ENCODE peak calls at places on chromosome 11, in seven cellular contexts. Z is tibial nerve, Q is cardiac fibroblast, A is lung, D is AG04450, X is H1, R is A549. G is an unnamed sample.

GRCh38 chr11:19347911-19348310 is 107.2 kb upstream of the E2F8 start:
- DNase-seq in Z (no peak), Q (peak; percentile 46), A (no peak), D (no peak), X (no peak), R (no peak), G (no peak)

GRCh38 chr11:35688023-35688422 is 25.4 kb downstream of the TRIM44 start:
- DNase-seq in Z (no peak), Q (peak; percentile 81), A (no peak), D (no peak), X (no peak), R (no peak), G (no peak)

GRCh38 chr11:44150395-44150794 is 54.9 kb downstream of the EXT2 start:
- DNase-seq in Z (no peak), Q (no peak), A (no peak), D (no peak), X (no peak), R (no peak), G (no peak)

GRCh38 chr11:65790104-65790901 is 3.4 kb downstream of the OVOL1 start:
- DNase-seq in Z (no peak), Q (no peak), A (no peak), D (no peak), X (no peak), R (no peak), G (no peak)

GRCh38 chr11:118633979-118634378 is 26.6 kb downstream of the PHLDB1 start:
- DNase-seq in Z (no peak), Q (peak; percentile 49), A (no peak), D (no peak), X (no peak), R (no peak), G (no peak)

GRCh38 chr11:85123752-85124231 is 503.4 kb downstream of the DLG2 start:
- DNase-seq in Z (no peak), Q (no peak), A (no peak), D (no peak), X (no peak), R (no peak), G (no peak)

GRCh38 chr11:65572356-65573043 is at the start of gene FAM89B:
- DNase-seq in Z (peak; percentile 94), Q (peak; percentile 83), A (peak; percentile 94), D (peak; percentile 44), X (no peak), R (peak; percentile 81), G (peak; percentile 80)

GRCh38 chr11:45779602-45780001 is 25.3 kb upstream of the SLC35C1 start:
- DNase-seq in Z (no peak), Q (no peak), A (no peak), D (no peak), X (no peak), R (no peak), G (no peak)

GRCh38 chr11:102177974-102178631 is 67.9 kb downstream of the YAP1 start:
- DNase-seq in Z (no peak), Q (peak; percentile 95), A (no peak), D (peak; percentile 54), X (no peak), R (peak; percentile 85), G (no peak)

GRCh38 chr11:35487532-35488078 is 37.8 kb downstream of the PAMR1 start:
- DNase-seq in Z (peak; percentile 70), Q (peak; percentile 80), A (no peak), D (no peak), X (peak; percentile 39), R (no peak), G (peak; percentile 68)

GRCh38 chr11:107929611-107930200 is 1.5 kb downstream of the RAB39A start:
- DNase-seq in Z (no peak), Q (no peak), A (no peak), D (no peak), X (no peak), R (no peak), G (no peak)

GRCh38 chr11:69461272-69461962 is 20.0 kb upstream of the LINC01488 start:
- DNase-seq in Z (no peak), Q (no peak), A (no peak), D (no peak), X (no peak), R (no peak), G (no peak)

GRCh38 chr11:124481365-124482323 is 36.1 kb upstream of the OR8B8 start:
- DNase-seq in Z (no peak), Q (peak; percentile 80), A (no peak), D (peak; percentile 10), X (no peak), R (peak; percentile 2), G (peak; percentile 44)

GRCh38 chr11:70108250-70108649 is 30.1 kb downstream of the ANO1 start:
- DNase-seq in Z (no peak), Q (peak; percentile 15), A (no peak), D (peak; percentile 43), X (no peak), R (no peak), G (no peak)

GRCh38 chr11:1256257-1257045 is 33.6 kb downstream of the MUC5B start:
- DNase-seq in Z (no peak), Q (no peak), A (no peak), D (no peak), X (no peak), R (no peak), G (no peak)

GRCh38 chr11:61890536-61891330 is 612 bp downstream of the FADS3 start:
- DNase-seq in Z (no peak), Q (peak; percentile 86), A (peak; percentile 44), D (no peak), X (no peak), R (peak; percentile 50), G (no peak)
- TF ChIP-seq CTCF in Z (no peak), Q (no peak), A (no peak), D (no peak), X (no peak), R (no peak), G (no peak)

GRCh38 chr11:82676483-82677094 is 57.1 kb downstream of the FAM181B start:
- DNase-seq in Z (no peak), Q (no peak), A (no peak), D (no peak), X (no peak), R (no peak), G (no peak)
- TF ChIP-seq CTCF in Z (no peak), Q (peak; percentile 46), A (no peak), D (peak; percentile 34), X (no peak), R (peak; percentile 36), G (peak; percentile 69)

GRCh38 chr11:122883682-122883981 is 1.1 kb downstream of the JHY start:
- DNase-seq in Z (no peak), Q (no peak), A (no peak), D (no peak), X (no peak), R (no peak), G (no peak)

GRCh38 chr11:122882189-122882808 is at the start of gene JHY:
- DNase-seq in Z (peak; percentile 12), Q (no peak), A (no peak), D (no peak), X (no peak), R (no peak), G (no peak)

GRCh38 chr11:122879785-122880184 is 2.8 kb upstream of the JHY start:
- DNase-seq in Z (no peak), Q (no peak), A (no peak), D (no peak), X (no peak), R (no peak), G (peak; percentile 20)

GRCh38 chr11:122888162-122888561 is 5.6 kb downstream of the JHY start:
- DNase-seq in Z (no peak), Q (no peak), A (no peak), D (no peak), X (no peak), R (no peak), G (no peak)

DNA sequence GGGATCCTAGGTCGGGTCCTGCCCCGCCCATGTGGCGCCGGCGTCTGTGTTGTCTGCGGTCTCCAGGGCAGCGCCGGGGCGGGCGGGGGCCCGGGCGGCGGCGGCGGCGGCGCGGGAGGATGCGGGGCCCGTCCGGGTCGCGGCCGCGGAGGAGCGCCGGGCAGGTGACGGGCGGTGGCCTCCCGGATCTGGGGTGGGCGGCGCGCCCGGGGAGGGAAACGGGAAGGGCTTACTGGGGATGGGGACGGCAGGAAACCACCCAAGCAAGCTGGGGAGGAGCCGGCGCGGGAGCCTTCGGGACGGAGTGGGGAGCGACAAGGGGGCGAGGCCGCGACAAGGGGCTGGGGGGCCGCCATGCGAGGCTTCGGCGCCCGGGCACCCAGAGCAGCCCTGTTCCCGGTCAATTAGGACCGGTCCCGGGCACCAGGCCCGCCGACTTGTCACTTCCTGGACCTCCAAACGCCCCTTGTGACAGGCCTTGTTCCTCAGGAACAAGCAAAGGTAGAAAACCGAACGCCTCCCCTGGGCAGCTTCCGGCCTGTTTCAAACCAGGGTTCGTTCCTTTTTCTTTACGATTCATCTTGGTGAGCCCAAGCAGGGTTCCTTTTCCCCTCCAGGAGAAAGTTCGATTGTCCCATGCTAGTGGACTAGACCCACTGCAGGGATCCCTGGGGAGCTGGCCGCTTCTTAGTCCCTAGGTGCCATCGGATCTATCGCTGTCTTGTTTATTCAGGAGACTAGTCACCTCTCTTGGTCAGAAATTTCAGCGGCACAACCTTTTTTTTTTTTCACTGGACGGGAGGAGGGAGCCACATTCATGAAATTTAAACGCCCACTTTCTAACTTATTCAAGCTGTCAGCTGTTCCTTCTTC is 486 bp downstream of the JHY start:
- DNase-seq in Z (peak; percentile 32), Q (peak; percentile 66), A (peak; percentile 59), D (no peak), X (no peak), R (peak; percentile 60), G (peak; percentile 67)
- TF ChIP-seq CTCF in Z (no peak), Q (no peak), A (no peak), D (no peak), X (no peak), R (no peak), G (no peak)

GRCh38 chr11:28696591-28696990 is 588.4 kb downstream of the METTL15 start:
- DNase-seq in Z (no peak), Q (no peak), A (no peak), D (no peak), X (no peak), R (no peak), G (no peak)

GRCh38 chr11:28690746-28691145 is 582.6 kb downstream of the METTL15 start:
- DNase-seq in Z (no peak), Q (peak; percentile 48), A (no peak), D (no peak), X (no peak), R (no peak), G (no peak)
- TF ChIP-seq CTCF in Z (no peak), Q (no peak), A (no peak), D (no peak), X (no peak), R (no peak), G (no peak)

G was measured in endothelial cell.